ENCODE peak calls at places on chromosomes 4 and X, in four cellular contexts. N is mesendoderm, I is HCT116, W is neuronal stem cell. E is an unnamed sample.

GRCh38 chr4:7394681-7395451 is 39.9 kb downstream of the PSAPL1 start:
- DNase-seq in N (no peak), I (no peak), W (no peak), E (peak)

GRCh38 chr4:74133786-74134499 is 24.0 kb upstream of the MTHFD2L start:
- DNase-seq in N (peak), I (peak), W (peak), E (peak)

GRCh38 chr4:113616443-113616842 is 145.1 kb downstream of the CAMK2D start:
- DNase-seq in N (no peak), I (no peak), W (no peak), E (no peak)

GRCh38 chrX:102746134-102746584 is 25.6 kb downstream of the GPRASP3 start:
- DNase-seq in N (peak), I (no peak), W (no peak), E (peak)

GRCh38 chr4:169723207-169723606 is 34.5 kb downstream of the HPF1 start:
- DNase-seq in N (peak), I (no peak), W (no peak), E (peak)

GRCh38 chr4:73608677-73609594 is 11.3 kb downstream of the RASSF6 start:
- DNase-seq in N (no peak), I (no peak), W (no peak), E (no peak)

GRCh38 chr4:38129452-38129830 is 169.2 kb downstream of the PTTG2 start:
- DNase-seq in N (no peak), I (no peak), W (no peak), E (no peak)

GRCh38 chr4:145216532-145216931 is 36.1 kb upstream of the OTUD4 start:
- DNase-seq in N (no peak), I (peak), W (no peak), E (no peak)

GRCh38 chrX:118779581-118779980 is 44.0 kb upstream of the ZCCHC12 start:
- DNase-seq in N (no peak), I (no peak), W (no peak), E (no peak)

GRCh38 chr4:177441061-177441802 is 1.0 kb downstream of the AGA start:
- DNase-seq in N (peak), I (no peak), W (no peak), E (peak)

GRCh38 chr4:37441231-37442061 is 196.9 kb downstream of the NWD2 start:
- DNase-seq in N (peak), I (peak), W (no peak), E (no peak)

GRCh38 chr4:54320826-54321320 is 91.8 kb downstream of the PDGFRA start:
- DNase-seq in N (no peak), I (no peak), W (no peak), E (no peak)

GRCh38 chr4:7015383-7016035 is 27.7 kb upstream of the TADA2B start:
- DNase-seq in N (no peak), I (no peak), W (no peak), E (no peak)

GRCh38 chrX:17814557-17814956 is 46.5 kb downstream of the RAI2 start:
- DNase-seq in N (no peak), I (no peak), W (no peak), E (no peak)

GRCh38 chrX:15761564-15762191 is 23.6 kb downstream of the CA5B start:
- DNase-seq in N (peak), I (no peak), W (peak), E (peak)

GRCh38 chr4:141099326-141099725 is 33.9 kb downstream of the RNF150 start:
- DNase-seq in N (no peak), I (no peak), W (no peak), E (no peak)

GRCh38 chr4:80610845-80611244 is 275.3 kb downstream of the CFAP299 start:
- DNase-seq in N (no peak), I (no peak), W (no peak), E (no peak)

GRCh38 chrX:72100051-72100755 is 31.5 kb downstream of the RTL5 start:
- DNase-seq in N (no peak), I (no peak), W (no peak), E (no peak)

GRCh38 chr4:116702949-116703348 is 382.4 kb downstream of the TRAM1L1 start:
- DNase-seq in N (peak), I (no peak), W (no peak), E (peak)

GRCh38 chr4:122635205-122635604 is 14.3 kb upstream of the IL21 start:
- DNase-seq in N (no peak), I (no peak), W (no peak), E (no peak)

GRCh38 chrX:154654925-154655324 is 1.5 kb upstream of the CTAG2 start:
- DNase-seq in N (no peak), I (no peak), W (no peak), E (no peak)

GRCh38 chr4:84944952-84945351 is 21.5 kb downstream of the WDFY3 start:
- DNase-seq in N (no peak), I (no peak), W (no peak), E (no peak)

GRCh38 chr4:184450045-184450444 is 24.3 kb downstream of the IRF2 start:
- DNase-seq in N (no peak), I (no peak), W (no peak), E (no peak)

GRCh38 chr4:186234367-186234766 is 7.1 kb downstream of the KLKB1 start:
- DNase-seq in N (no peak), I (no peak), W (no peak), E (no peak)

GRCh38 chrX:28756647-28757046 is 169.4 kb downstream of the IL1RAPL1 start:
- DNase-seq in N (no peak), I (no peak), W (no peak), E (no peak)

GRCh38 chr4:73487233-73487632 is 5.7 kb downstream of the AFM start:
- DNase-seq in N (peak), I (no peak), W (no peak), E (no peak)

GRCh38 chr4:14496969-14497368 is 505.3 kb upstream of the CPEB2 start:
- DNase-seq in N (no peak), I (no peak), W (no peak), E (no peak)

GRCh38 chr4:93731448-93731847 is 97.1 kb upstream of the ATOH1 start:
- DNase-seq in N (peak), I (no peak), W (no peak), E (peak)

GRCh38 chr4:8319731-8320385 is 50.3 kb downstream of the HTRA3 start:
- DNase-seq in N (no peak), I (no peak), W (no peak), E (peak)

GRCh38 chr4:180949825-180950224 is 1293.4 kb upstream of the TENM3 start:
- DNase-seq in N (no peak), I (no peak), W (no peak), E (no peak)

GRCh38 chr4:98794565-98795205 is 134.2 kb downstream of the EIF4E start:
- DNase-seq in N (peak), I (no peak), W (no peak), E (peak)

GRCh38 chr4:19047481-19047880 is 1025.9 kb upstream of the LCORL start:
- DNase-seq in N (no peak), I (no peak), W (no peak), E (no peak)

GRCh38 chr4:149708513-149709175 is 107.0 kb downstream of the IQCM start:
- DNase-seq in N (no peak), I (peak), W (no peak), E (no peak)
- H3K9ac ChIP-seq in N (no peak), I (no peak), W (no peak), E (no peak)

GRCh38 chrX:78658851-78659744 is at the start of gene RTL3:
- DNase-seq in N (no peak), I (no peak), W (no peak), E (no peak)
- H3K9ac ChIP-seq in N (no peak), I (no peak), W (no peak), E (no peak)

GRCh38 chr4:139562839-139563238 is 6.8 kb upstream of the SETD7 start:
- DNase-seq in N (no peak), I (no peak), W (no peak), E (no peak)

GRCh38 chr4:139563515-139563914 is 7.5 kb upstream of the SETD7 start:
- DNase-seq in N (no peak), I (no peak), W (no peak), E (no peak)

GRCh38 chr4:139564502-139564901 is 8.5 kb upstream of the SETD7 start:
- DNase-seq in N (peak), I (no peak), W (no peak), E (no peak)

GRCh38 chr4:139568206-139568969 is 12.4 kb upstream of the SETD7 start:
- DNase-seq in N (peak), I (no peak), W (no peak), E (peak)
- H3K9ac ChIP-seq in N (no peak), I (no peak), W (no peak), E (no peak)

GRCh38 chrX:152735860-152736511 is 2.4 kb downstream of the MAGEA12 start:
- DNase-seq in N (no peak), I (no peak), W (no peak), E (no peak)

GRCh38 chrX:152733261-152733975 is at the start of the genes CSAG1 and MAGEA12:
- DNase-seq in N (no peak), I (no peak), W (no peak), E (no peak)

GRCh38 chrX:152738560-152738959 is 5.0 kb downstream of the MAGEA12 start:
- DNase-seq in N (no peak), I (no peak), W (no peak), E (no peak)

DNA sequence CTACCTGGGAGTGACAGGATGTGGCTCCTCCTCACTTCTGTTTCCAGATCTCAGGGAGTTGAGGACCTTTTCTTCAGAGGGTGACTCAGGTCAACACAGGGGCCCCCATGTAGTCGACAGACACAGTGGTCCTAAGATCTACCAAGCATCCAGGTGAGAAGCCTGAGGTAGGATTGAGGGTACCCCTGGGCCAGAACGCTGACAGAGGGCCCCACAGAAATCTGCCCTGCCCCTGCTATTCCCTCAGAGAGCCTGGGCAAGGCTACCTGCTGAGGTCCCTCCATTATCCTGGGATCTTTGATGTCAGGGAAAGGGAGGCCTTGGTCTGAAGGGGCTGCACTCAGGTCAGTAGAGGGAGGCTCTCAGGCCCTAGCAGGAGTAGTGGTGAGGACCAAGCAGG is 1.5 kb downstream of the MAGEA12 start:
- DNase-seq in N (no peak), I (no peak), W (no peak), E (no peak)
- H3K9ac ChIP-seq in N (no peak), I (no peak), W (no peak), E (no peak)

DNA sequence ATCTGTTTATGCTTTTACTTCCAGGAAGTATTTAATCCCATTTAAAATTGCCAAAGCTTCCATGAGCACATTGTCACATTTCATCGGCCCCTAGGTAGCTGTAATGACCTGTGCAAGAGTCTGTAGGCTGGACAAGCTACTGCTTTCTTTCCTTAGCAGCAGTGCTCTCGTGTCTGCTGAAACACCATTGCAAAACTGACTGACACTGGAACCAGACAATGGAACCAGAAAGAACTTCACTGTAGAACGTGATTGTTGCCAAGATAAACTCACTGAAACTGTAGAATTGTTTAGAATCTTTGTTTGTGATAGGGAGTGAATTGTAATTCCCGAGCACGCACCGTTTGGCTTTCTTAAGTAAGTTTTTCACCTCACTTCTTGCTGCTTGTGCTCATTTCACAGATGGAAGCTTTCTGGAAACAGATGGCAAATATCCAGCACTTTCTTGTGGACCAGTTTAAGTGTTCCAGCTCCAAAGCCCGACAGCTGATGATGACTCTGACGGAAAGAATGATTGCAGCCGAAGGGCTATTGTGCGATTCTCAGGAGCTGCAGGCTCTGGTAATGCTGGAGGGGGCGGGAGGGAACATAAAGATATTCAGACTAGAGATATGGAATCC is 36.9 kb downstream of the EVC start:
- DNase-seq in N (no peak), I (no peak), W (no peak), E (no peak)
- H3K9ac ChIP-seq in N (no peak), I (no peak), W (no peak), E (no peak)

DNA sequence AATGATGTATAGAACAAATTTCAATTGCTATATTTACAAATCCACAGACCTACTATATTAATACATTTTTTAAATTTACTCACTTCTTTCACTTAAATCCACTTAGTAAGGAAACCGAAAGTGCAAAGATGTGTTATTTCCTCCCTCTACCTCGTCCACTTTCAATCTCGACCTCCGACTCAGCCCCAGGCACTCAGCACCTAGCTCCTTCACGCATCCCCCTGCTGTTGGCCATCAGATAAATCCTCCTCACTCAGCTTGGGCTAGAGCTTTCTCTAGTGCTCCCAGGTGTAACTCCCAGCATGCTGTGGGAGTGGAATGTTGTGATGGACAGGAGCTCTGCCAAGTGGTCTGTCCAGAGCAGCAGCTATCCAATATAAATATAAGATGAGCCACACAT is 26.7 kb upstream of the TEC start:
- DNase-seq in N (peak), I (no peak), W (no peak), E (peak)
- H3K9ac ChIP-seq in N (no peak), I (no peak), W (no peak), E (no peak)

GRCh38 chr4:124691801-124692200 is 20.7 kb downstream of the ANKRD50 start:
- DNase-seq in N (no peak), I (no peak), W (no peak), E (no peak)

GRCh38 chr4:124696182-124696581 is 16.4 kb downstream of the ANKRD50 start:
- DNase-seq in N (no peak), I (no peak), W (no peak), E (no peak)

GRCh38 chr4:124697441-124697840 is 15.1 kb downstream of the ANKRD50 start:
- DNase-seq in N (no peak), I (no peak), W (no peak), E (no peak)

GRCh38 chr4:124694961-124695598 is 17.5 kb downstream of the ANKRD50 start:
- DNase-seq in N (peak), I (no peak), W (no peak), E (no peak)

GRCh38 chr4:124694306-124694705 is 18.2 kb downstream of the ANKRD50 start:
- DNase-seq in N (peak), I (no peak), W (no peak), E (no peak)
- H3K9ac ChIP-seq in N (no peak), I (no peak), W (no peak), E (no peak)